ENCODE peak calls at places on chromosomes 16 and 17, in six cellular contexts. One of them, this sample, is unnamed.

GRCh38 chr17:80698297-80698696 is 153.7 kb downstream of the RPTOR start:
- DNase-seq in activated T-helper 1 cell treated with anti-CD3 and anti-CD28 coated beads, Interleukin-12 subunit alpha, Interleukin-12 subunit beta, Interleukin-2, Interleukin-4 antibody, amounts not matched to agents 30 ng/mL and 10 ng/mL and 1 ng/mL, durations not matched to agents 14 hours and 24 hours and 36 hours: no peak
- DNase-seq in prostate gland: no peak
- DNase-seq in RWPE1: no peak
- DNase-seq in NCI-H1092: no peak
- DNase-seq in lower lobe of right lung: no peak
- DNase-seq in this sample: no peak

GRCh38 chr17:28946239-28946638 is 5.1 kb downstream of the PHF12 start:
- DNase-seq in prostate gland: peak
- DNase-seq in activated T-helper 1 cell treated with anti-CD3 and anti-CD28 coated beads, Interleukin-12 subunit alpha, Interleukin-12 subunit beta, Interleukin-2, Interleukin-4 antibody, amounts not matched to agents 30 ng/mL and 10 ng/mL and 1 ng/mL, durations not matched to agents 14 hours and 24 hours and 36 hours: no peak
- DNase-seq in NCI-H1092: no peak
- DNase-seq in RWPE1: no peak
- DNase-seq in lower lobe of right lung: no peak
- DNase-seq in this sample: peak

GRCh38 chr17:28861393-28862203 is 6.8 kb downstream of the ERAL1 start:
- DNase-seq in prostate gland: no peak
- DNase-seq in NCI-H1092: no peak
- DNase-seq in RWPE1: no peak
- DNase-seq in activated T-helper 1 cell treated with anti-CD3 and anti-CD28 coated beads, Interleukin-12 subunit alpha, Interleukin-12 subunit beta, Interleukin-2, Interleukin-4 antibody, amounts not matched to agents 30 ng/mL and 10 ng/mL and 1 ng/mL, durations not matched to agents 14 hours and 24 hours and 36 hours: no peak
- DNase-seq in lower lobe of right lung: no peak
- DNase-seq in this sample: no peak

GRCh38 chr16:66260522-66261290 is 105.8 kb upstream of the CDH5 start:
- DNase-seq in RWPE1: no peak
- DNase-seq in activated T-helper 1 cell treated with anti-CD3 and anti-CD28 coated beads, Interleukin-12 subunit alpha, Interleukin-12 subunit beta, Interleukin-2, Interleukin-4 antibody, amounts not matched to agents 30 ng/mL and 10 ng/mL and 1 ng/mL, durations not matched to agents 14 hours and 24 hours and 36 hours: no peak
- DNase-seq in prostate gland: no peak
- DNase-seq in NCI-H1092: no peak
- DNase-seq in lower lobe of right lung: no peak
- DNase-seq in this sample: no peak

GRCh38 chr16:12450381-12450780 is 353.3 kb downstream of the CPPED1 start:
- DNase-seq in activated T-helper 1 cell treated with anti-CD3 and anti-CD28 coated beads, Interleukin-12 subunit alpha, Interleukin-12 subunit beta, Interleukin-2, Interleukin-4 antibody, amounts not matched to agents 30 ng/mL and 10 ng/mL and 1 ng/mL, durations not matched to agents 14 hours and 24 hours and 36 hours: no peak
- DNase-seq in lower lobe of right lung: no peak
- DNase-seq in prostate gland: no peak
- DNase-seq in NCI-H1092: no peak
- DNase-seq in RWPE1: no peak
- DNase-seq in this sample: no peak

GRCh38 chr17:81329279-81329926 is 34.3 kb upstream of the SLC38A10 start:
- DNase-seq in RWPE1: peak
- DNase-seq in lower lobe of right lung: peak
- DNase-seq in activated T-helper 1 cell treated with anti-CD3 and anti-CD28 coated beads, Interleukin-12 subunit alpha, Interleukin-12 subunit beta, Interleukin-2, Interleukin-4 antibody, amounts not matched to agents 30 ng/mL and 10 ng/mL and 1 ng/mL, durations not matched to agents 14 hours and 24 hours and 36 hours: no peak
- DNase-seq in prostate gland: peak
- DNase-seq in NCI-H1092: no peak
- DNase-seq in this sample: peak

GRCh38 chr17:65485388-65486299 is 75.8 kb downstream of the AXIN2 start:
- DNase-seq in prostate gland: no peak
- DNase-seq in activated T-helper 1 cell treated with anti-CD3 and anti-CD28 coated beads, Interleukin-12 subunit alpha, Interleukin-12 subunit beta, Interleukin-2, Interleukin-4 antibody, amounts not matched to agents 30 ng/mL and 10 ng/mL and 1 ng/mL, durations not matched to agents 14 hours and 24 hours and 36 hours: no peak
- DNase-seq in lower lobe of right lung: peak
- DNase-seq in NCI-H1092: no peak
- DNase-seq in RWPE1: no peak
- DNase-seq in this sample: no peak

GRCh38 chr16:85190572-85190971 is 78.3 kb upstream of the CIBAR2 start:
- DNase-seq in RWPE1: no peak
- DNase-seq in lower lobe of right lung: no peak
- DNase-seq in prostate gland: no peak
- DNase-seq in activated T-helper 1 cell treated with anti-CD3 and anti-CD28 coated beads, Interleukin-12 subunit alpha, Interleukin-12 subunit beta, Interleukin-2, Interleukin-4 antibody, amounts not matched to agents 30 ng/mL and 10 ng/mL and 1 ng/mL, durations not matched to agents 14 hours and 24 hours and 36 hours: no peak
- DNase-seq in NCI-H1092: no peak
- DNase-seq in this sample: no peak

GRCh38 chr17:78924481-78925151 is 571 bp downstream of the TIMP2 start:
- DNase-seq in activated T-helper 1 cell treated with anti-CD3 and anti-CD28 coated beads, Interleukin-12 subunit alpha, Interleukin-12 subunit beta, Interleukin-2, Interleukin-4 antibody, amounts not matched to agents 30 ng/mL and 10 ng/mL and 1 ng/mL, durations not matched to agents 14 hours and 24 hours and 36 hours: no peak
- DNase-seq in prostate gland: no peak
- DNase-seq in NCI-H1092: no peak
- DNase-seq in lower lobe of right lung: no peak
- DNase-seq in RWPE1: no peak
- DNase-seq in this sample: no peak

GRCh38 chr16:14303654-14304394 is 232.7 kb downstream of the MRTFB start:
- DNase-seq in RWPE1: no peak
- DNase-seq in prostate gland: no peak
- DNase-seq in lower lobe of right lung: no peak
- DNase-seq in activated T-helper 1 cell treated with anti-CD3 and anti-CD28 coated beads, Interleukin-12 subunit alpha, Interleukin-12 subunit beta, Interleukin-2, Interleukin-4 antibody, amounts not matched to agents 30 ng/mL and 10 ng/mL and 1 ng/mL, durations not matched to agents 14 hours and 24 hours and 36 hours: no peak
- DNase-seq in NCI-H1092: no peak
- DNase-seq in this sample: no peak

GRCh38 chr16:54446639-54447038 is 160.1 kb upstream of the IRX3 start:
- DNase-seq in NCI-H1092: no peak
- DNase-seq in activated T-helper 1 cell treated with anti-CD3 and anti-CD28 coated beads, Interleukin-12 subunit alpha, Interleukin-12 subunit beta, Interleukin-2, Interleukin-4 antibody, amounts not matched to agents 30 ng/mL and 10 ng/mL and 1 ng/mL, durations not matched to agents 14 hours and 24 hours and 36 hours: no peak
- DNase-seq in lower lobe of right lung: no peak
- DNase-seq in RWPE1: peak
- DNase-seq in prostate gland: peak
- DNase-seq in this sample: no peak

GRCh38 chr16:4376126-4376819 is 4.6 kb downstream of the VASN start:
- DNase-seq in prostate gland: peak
- DNase-seq in RWPE1: no peak
- DNase-seq in activated T-helper 1 cell treated with anti-CD3 and anti-CD28 coated beads, Interleukin-12 subunit alpha, Interleukin-12 subunit beta, Interleukin-2, Interleukin-4 antibody, amounts not matched to agents 30 ng/mL and 10 ng/mL and 1 ng/mL, durations not matched to agents 14 hours and 24 hours and 36 hours: no peak
- DNase-seq in lower lobe of right lung: peak
- DNase-seq in NCI-H1092: no peak
- DNase-seq in this sample: no peak

GRCh38 chr16:68370221-68370920 is 59.6 kb downstream of the PRMT7 start:
- DNase-seq in NCI-H1092: no peak
- DNase-seq in activated T-helper 1 cell treated with anti-CD3 and anti-CD28 coated beads, Interleukin-12 subunit alpha, Interleukin-12 subunit beta, Interleukin-2, Interleukin-4 antibody, amounts not matched to agents 30 ng/mL and 10 ng/mL and 1 ng/mL, durations not matched to agents 14 hours and 24 hours and 36 hours: no peak
- DNase-seq in RWPE1: no peak
- DNase-seq in lower lobe of right lung: peak
- DNase-seq in prostate gland: no peak
- DNase-seq in this sample: no peak

GRCh38 chr17:60079401-60079861 is 710 bp upstream of the HEATR6 start:
- DNase-seq in prostate gland: no peak
- DNase-seq in lower lobe of right lung: no peak
- DNase-seq in RWPE1: no peak
- DNase-seq in NCI-H1092: no peak
- DNase-seq in activated T-helper 1 cell treated with anti-CD3 and anti-CD28 coated beads, Interleukin-12 subunit alpha, Interleukin-12 subunit beta, Interleukin-2, Interleukin-4 antibody, amounts not matched to agents 30 ng/mL and 10 ng/mL and 1 ng/mL, durations not matched to agents 14 hours and 24 hours and 36 hours: no peak
- DNase-seq in this sample: no peak

GRCh38 chr17:12566281-12567002 is 99.2 kb upstream of the MYOCD start:
- DNase-seq in RWPE1: no peak
- DNase-seq in NCI-H1092: no peak
- DNase-seq in lower lobe of right lung: no peak
- DNase-seq in prostate gland: no peak
- DNase-seq in activated T-helper 1 cell treated with anti-CD3 and anti-CD28 coated beads, Interleukin-12 subunit alpha, Interleukin-12 subunit beta, Interleukin-2, Interleukin-4 antibody, amounts not matched to agents 30 ng/mL and 10 ng/mL and 1 ng/mL, durations not matched to agents 14 hours and 24 hours and 36 hours: no peak
- DNase-seq in this sample: no peak